ENCODE peak calls at places on chromosomes 5 and 9, in six cellular contexts. One of them, this sample, is unnamed.

GRCh38 chr5:154092356-154092755 is 53.6 kb downstream of the MFAP3 start:
- DNase-seq in SJSA1: peak
- DNase-seq in HCT116: no peak
- DNase-seq in stimulated activated CD4-positive, alpha-beta T cell treated with anti-CD3 and anti-CD28 coated beads, Interleukin-15, amount 100 ng/mL, for 24 hours: no peak
- DNase-seq in OCI-M1: no peak
- DNase-seq in NCI-H1092 treated with DMSO at 0.1 percent for 48 hours: no peak
- DNase-seq in this sample: peak

GRCh38 chr5:173917788-173918786 is 29.9 kb downstream of the CPEB4 start:
- DNase-seq in SJSA1: peak
- DNase-seq in HCT116: peak
- DNase-seq in stimulated activated CD4-positive, alpha-beta T cell treated with anti-CD3 and anti-CD28 coated beads, Interleukin-15, amount 100 ng/mL, for 24 hours: peak
- DNase-seq in OCI-M1: peak
- DNase-seq in NCI-H1092 treated with DMSO at 0.1 percent for 48 hours: no peak
- DNase-seq in this sample: peak

GRCh38 chr5:96683392-96683791 is 21.2 kb downstream of the CAST start:
- DNase-seq in SJSA1: no peak
- DNase-seq in HCT116: no peak
- DNase-seq in stimulated activated CD4-positive, alpha-beta T cell treated with anti-CD3 and anti-CD28 coated beads, Interleukin-15, amount 100 ng/mL, for 24 hours: no peak
- DNase-seq in OCI-M1: no peak
- DNase-seq in NCI-H1092 treated with DMSO at 0.1 percent for 48 hours: no peak
- DNase-seq in this sample: no peak

GRCh38 chr9:777978-778377 is 63.5 kb upstream of the DMRT1 start:
- DNase-seq in SJSA1: no peak
- DNase-seq in HCT116: no peak
- DNase-seq in stimulated activated CD4-positive, alpha-beta T cell treated with anti-CD3 and anti-CD28 coated beads, Interleukin-15, amount 100 ng/mL, for 24 hours: no peak
- DNase-seq in OCI-M1: no peak
- DNase-seq in NCI-H1092 treated with DMSO at 0.1 percent for 48 hours: no peak
- DNase-seq in this sample: no peak

GRCh38 chr9:125644819-125645507 is 62.0 kb downstream of the MAPKAP1 start:
- DNase-seq in SJSA1: no peak
- DNase-seq in HCT116: no peak
- DNase-seq in stimulated activated CD4-positive, alpha-beta T cell treated with anti-CD3 and anti-CD28 coated beads, Interleukin-15, amount 100 ng/mL, for 24 hours: no peak
- DNase-seq in OCI-M1: no peak
- DNase-seq in NCI-H1092 treated with DMSO at 0.1 percent for 48 hours: no peak
- DNase-seq in this sample: no peak

GRCh38 chr9:2180171-2180570 is 165.0 kb downstream of the SMARCA2 start:
- DNase-seq in SJSA1: no peak
- DNase-seq in HCT116: no peak
- DNase-seq in stimulated activated CD4-positive, alpha-beta T cell treated with anti-CD3 and anti-CD28 coated beads, Interleukin-15, amount 100 ng/mL, for 24 hours: no peak
- DNase-seq in OCI-M1: no peak
- DNase-seq in NCI-H1092 treated with DMSO at 0.1 percent for 48 hours: no peak
- DNase-seq in this sample: no peak

GRCh38 chr5:116740771-116741170 is 166.1 kb upstream of the SEMA6A start:
- DNase-seq in SJSA1: no peak
- DNase-seq in HCT116: no peak
- DNase-seq in stimulated activated CD4-positive, alpha-beta T cell treated with anti-CD3 and anti-CD28 coated beads, Interleukin-15, amount 100 ng/mL, for 24 hours: no peak
- DNase-seq in OCI-M1: no peak
- DNase-seq in NCI-H1092 treated with DMSO at 0.1 percent for 48 hours: no peak
- DNase-seq in this sample: no peak

GRCh38 chr5:14433202-14433601 is 148.4 kb upstream of the OTULINL start:
- DNase-seq in SJSA1: no peak
- DNase-seq in HCT116: no peak
- DNase-seq in stimulated activated CD4-positive, alpha-beta T cell treated with anti-CD3 and anti-CD28 coated beads, Interleukin-15, amount 100 ng/mL, for 24 hours: no peak
- DNase-seq in OCI-M1: no peak
- DNase-seq in NCI-H1092 treated with DMSO at 0.1 percent for 48 hours: no peak
- DNase-seq in this sample: no peak

GRCh38 chr5:103450333-103451061 is 112.1 kb downstream of the NUDT12 start:
- DNase-seq in SJSA1: no peak
- DNase-seq in HCT116: no peak
- DNase-seq in stimulated activated CD4-positive, alpha-beta T cell treated with anti-CD3 and anti-CD28 coated beads, Interleukin-15, amount 100 ng/mL, for 24 hours: no peak
- DNase-seq in OCI-M1: no peak
- DNase-seq in NCI-H1092 treated with DMSO at 0.1 percent for 48 hours: no peak
- DNase-seq in this sample: peak

GRCh38 chr9:86534572-86535258 is 180.5 kb upstream of the TUT7 start:
- DNase-seq in SJSA1: no peak
- DNase-seq in HCT116: no peak
- DNase-seq in stimulated activated CD4-positive, alpha-beta T cell treated with anti-CD3 and anti-CD28 coated beads, Interleukin-15, amount 100 ng/mL, for 24 hours: no peak
- DNase-seq in OCI-M1: no peak
- DNase-seq in NCI-H1092 treated with DMSO at 0.1 percent for 48 hours: no peak
- DNase-seq in this sample: no peak

GRCh38 chr5:121105921-121106320 is 641.8 kb downstream of the PRR16 start:
- DNase-seq in SJSA1: no peak
- DNase-seq in HCT116: no peak
- DNase-seq in stimulated activated CD4-positive, alpha-beta T cell treated with anti-CD3 and anti-CD28 coated beads, Interleukin-15, amount 100 ng/mL, for 24 hours: no peak
- DNase-seq in OCI-M1: no peak
- DNase-seq in NCI-H1092 treated with DMSO at 0.1 percent for 48 hours: no peak
- DNase-seq in this sample: no peak

GRCh38 chr9:76557674-76558073 is 98.7 kb downstream of the GCNT1 start:
- DNase-seq in SJSA1: no peak
- DNase-seq in HCT116: no peak
- DNase-seq in stimulated activated CD4-positive, alpha-beta T cell treated with anti-CD3 and anti-CD28 coated beads, Interleukin-15, amount 100 ng/mL, for 24 hours: no peak
- DNase-seq in OCI-M1: no peak
- DNase-seq in NCI-H1092 treated with DMSO at 0.1 percent for 48 hours: no peak
- DNase-seq in this sample: no peak

GRCh38 chr5:154937718-154938466 is at the start of gene GEMIN5:
- DNase-seq in SJSA1: peak
- DNase-seq in HCT116: peak
- DNase-seq in stimulated activated CD4-positive, alpha-beta T cell treated with anti-CD3 and anti-CD28 coated beads, Interleukin-15, amount 100 ng/mL, for 24 hours: peak
- DNase-seq in OCI-M1: peak
- DNase-seq in NCI-H1092 treated with DMSO at 0.1 percent for 48 hours: peak
- DNase-seq in this sample: peak

GRCh38 chr9:96256800-96257199 is 45.2 kb downstream of the HSD17B3 start:
- DNase-seq in SJSA1: no peak
- DNase-seq in HCT116: peak
- DNase-seq in stimulated activated CD4-positive, alpha-beta T cell treated with anti-CD3 and anti-CD28 coated beads, Interleukin-15, amount 100 ng/mL, for 24 hours: no peak
- DNase-seq in OCI-M1: peak
- DNase-seq in NCI-H1092 treated with DMSO at 0.1 percent for 48 hours: no peak
- DNase-seq in this sample: peak

GRCh38 chr5:112614986-112615385 is 122.7 kb upstream of the APC start:
- DNase-seq in SJSA1: no peak
- DNase-seq in HCT116: no peak
- DNase-seq in stimulated activated CD4-positive, alpha-beta T cell treated with anti-CD3 and anti-CD28 coated beads, Interleukin-15, amount 100 ng/mL, for 24 hours: no peak
- DNase-seq in OCI-M1: no peak
- DNase-seq in NCI-H1092 treated with DMSO at 0.1 percent for 48 hours: no peak
- DNase-seq in this sample: no peak

GRCh38 chr9:86705474-86705873 is 241.8 kb downstream of the GAS1 start:
- DNase-seq in SJSA1: no peak
- DNase-seq in HCT116: no peak
- DNase-seq in stimulated activated CD4-positive, alpha-beta T cell treated with anti-CD3 and anti-CD28 coated beads, Interleukin-15, amount 100 ng/mL, for 24 hours: no peak
- DNase-seq in OCI-M1: no peak
- DNase-seq in NCI-H1092 treated with DMSO at 0.1 percent for 48 hours: no peak
- DNase-seq in this sample: no peak

GRCh38 chr9:131769361-131769760 is 29.5 kb upstream of the RAPGEF1 start:
- DNase-seq in SJSA1: no peak
- DNase-seq in HCT116: no peak
- DNase-seq in stimulated activated CD4-positive, alpha-beta T cell treated with anti-CD3 and anti-CD28 coated beads, Interleukin-15, amount 100 ng/mL, for 24 hours: no peak
- DNase-seq in OCI-M1: no peak
- DNase-seq in NCI-H1092 treated with DMSO at 0.1 percent for 48 hours: no peak
- DNase-seq in this sample: no peak

GRCh38 chr5:144390133-144390532 is 219.5 kb downstream of the KCTD16 start:
- DNase-seq in SJSA1: no peak
- DNase-seq in HCT116: no peak
- DNase-seq in stimulated activated CD4-positive, alpha-beta T cell treated with anti-CD3 and anti-CD28 coated beads, Interleukin-15, amount 100 ng/mL, for 24 hours: no peak
- DNase-seq in OCI-M1: no peak
- DNase-seq in NCI-H1092 treated with DMSO at 0.1 percent for 48 hours: peak
- DNase-seq in this sample: no peak

GRCh38 chr9:85178486-85178885 is 509.0 kb downstream of the NTRK2 start:
- DNase-seq in SJSA1: no peak
- DNase-seq in HCT116: no peak
- DNase-seq in stimulated activated CD4-positive, alpha-beta T cell treated with anti-CD3 and anti-CD28 coated beads, Interleukin-15, amount 100 ng/mL, for 24 hours: no peak
- DNase-seq in OCI-M1: no peak
- DNase-seq in NCI-H1092 treated with DMSO at 0.1 percent for 48 hours: peak
- DNase-seq in this sample: no peak

GRCh38 chr9:109945571-109945970 is 165.6 kb downstream of the PALM2AKAP2 start:
- DNase-seq in SJSA1: no peak
- DNase-seq in HCT116: no peak
- DNase-seq in stimulated activated CD4-positive, alpha-beta T cell treated with anti-CD3 and anti-CD28 coated beads, Interleukin-15, amount 100 ng/mL, for 24 hours: no peak
- DNase-seq in OCI-M1: no peak
- DNase-seq in NCI-H1092 treated with DMSO at 0.1 percent for 48 hours: no peak
- DNase-seq in this sample: no peak

GRCh38 chr5:151556808-151557207 is 34.3 kb downstream of the FAT2 start:
- DNase-seq in SJSA1: no peak
- DNase-seq in HCT116: no peak
- DNase-seq in stimulated activated CD4-positive, alpha-beta T cell treated with anti-CD3 and anti-CD28 coated beads, Interleukin-15, amount 100 ng/mL, for 24 hours: no peak
- DNase-seq in OCI-M1: peak
- DNase-seq in NCI-H1092 treated with DMSO at 0.1 percent for 48 hours: no peak
- DNase-seq in this sample: no peak

GRCh38 chr9:97980479-97980803 is 2.7 kb upstream of the ANP32B start:
- DNase-seq in SJSA1: no peak
- DNase-seq in HCT116: no peak
- DNase-seq in stimulated activated CD4-positive, alpha-beta T cell treated with anti-CD3 and anti-CD28 coated beads, Interleukin-15, amount 100 ng/mL, for 24 hours: no peak
- DNase-seq in OCI-M1: peak
- DNase-seq in NCI-H1092 treated with DMSO at 0.1 percent for 48 hours: no peak
- DNase-seq in this sample: no peak

GRCh38 chr5:53425598-53426516 is 54.6 kb upstream of the FST start:
- DNase-seq in SJSA1: no peak
- DNase-seq in HCT116: peak
- DNase-seq in stimulated activated CD4-positive, alpha-beta T cell treated with anti-CD3 and anti-CD28 coated beads, Interleukin-15, amount 100 ng/mL, for 24 hours: peak
- DNase-seq in OCI-M1: peak
- DNase-seq in NCI-H1092 treated with DMSO at 0.1 percent for 48 hours: peak
- DNase-seq in this sample: peak

GRCh38 chr5:17374157-17374556 is 123.9 kb upstream of the TAF11L2 start:
- DNase-seq in SJSA1: peak
- DNase-seq in HCT116: no peak
- DNase-seq in stimulated activated CD4-positive, alpha-beta T cell treated with anti-CD3 and anti-CD28 coated beads, Interleukin-15, amount 100 ng/mL, for 24 hours: no peak
- DNase-seq in OCI-M1: no peak
- DNase-seq in NCI-H1092 treated with DMSO at 0.1 percent for 48 hours: no peak
- DNase-seq in this sample: no peak

GRCh38 chr9:7067169-7067568 is 309.4 kb downstream of the KDM4C start:
- DNase-seq in SJSA1: no peak
- DNase-seq in HCT116: no peak
- DNase-seq in stimulated activated CD4-positive, alpha-beta T cell treated with anti-CD3 and anti-CD28 coated beads, Interleukin-15, amount 100 ng/mL, for 24 hours: no peak
- DNase-seq in OCI-M1: peak
- DNase-seq in NCI-H1092 treated with DMSO at 0.1 percent for 48 hours: no peak
- DNase-seq in this sample: no peak